ENCODE peak calls at places on chromosome 13, in ten cellular contexts. X is renal cortical epithelial cell, I is cardiac muscle cell, H is left ventricle myocardium superior, K is HepG2, O is tibial nerve, Q is T-helper 9 cell, S is psoas muscle, Z is WTC11, D is fibroblast of gingiva. L is an unnamed sample.

GRCh38 chr13:41960195-41960699 is 662 bp downstream of the VWA8 start:
- DNase-seq in X (no peak), I (peak; percentile 41), H (peak; percentile 36), K (peak; percentile 46), O (no peak), Q (no peak), S (no peak), Z (no peak), D (peak; percentile 24), L (no peak)

GRCh38 chr13:50448535-50448981 is 394.9 kb downstream of the DLEU7 start:
- DNase-seq in X (peak; percentile 93), I (no peak), H (no peak), K (no peak), O (no peak), Q (no peak), S (no peak), Z (no peak), D (no peak), L (no peak)

GRCh38 chr13:80931118-80931517 is 590.2 kb upstream of the SPRY2 start:
- DNase-seq in X (no peak), I (peak; percentile 32), H (no peak), K (no peak), O (no peak), Q (no peak), S (no peak), Z (no peak), D (no peak), L (no peak)

GRCh38 chr13:27053902-27054595 is 117.6 kb downstream of the USP12 start:
- DNase-seq in X (peak; percentile 85), I (peak; percentile 50), H (no peak), K (no peak), O (no peak), Q (no peak), S (no peak), Z (no peak), D (peak; percentile 71), L (peak; percentile 32)

GRCh38 chr13:104954210-104954609 is 1581.3 kb downstream of the EFNB2 start:
- DNase-seq in X (peak; percentile 26), I (peak; percentile 8), H (no peak), K (no peak), O (no peak), Q (no peak), S (no peak), Z (no peak), D (peak; percentile 4), L (peak; percentile 46)

GRCh38 chr13:90315061-90315460 is 1032.4 kb upstream of the MIR17HG start:
- DNase-seq in X (no peak), I (no peak), H (no peak), K (no peak), O (no peak), Q (no peak), S (no peak), Z (no peak), D (no peak), L (no peak)

GRCh38 chr13:70339738-70340137 is 231.5 kb upstream of the KLHL1 start:
- DNase-seq in X (peak; percentile 24), I (no peak), H (no peak), K (peak; percentile 21), O (no peak), Q (no peak), S (peak; percentile 15), Z (peak; percentile 43), D (no peak), L (no peak)

GRCh38 chr13:77180011-77180410 is 146.9 kb downstream of the MYCBP2 start:
- DNase-seq in X (no peak), I (no peak), H (no peak), K (no peak), O (no peak), Q (no peak), S (no peak), Z (no peak), D (no peak), L (no peak)

GRCh38 chr13:40445557-40445990 is 220.9 kb downstream of the FOXO1 start:
- DNase-seq in X (peak; percentile 99), I (peak; percentile 88), H (peak; percentile 62), K (no peak), O (peak; percentile 25), Q (no peak), S (peak; percentile 90), Z (no peak), D (no peak), L (no peak)

L was measured in fibroblast of the conjunctiva.